ENCODE peak calls at places on chromosome 13, in ten cellular contexts. T is EL; P is NCI-H1417; U is stimulated activated CD4-positive, alpha-beta T cell treated with anti-CD3 and anti-CD28 coated beads, Interleukin-15, amount 100 ng/mL, for 1 hour; N is naive thymus-derived CD8-positive, alpha-beta T cell; X is NCI-H69; K is NCI-H345; W is nephron progenitor cell; V is non-pigmented ciliary epithelial cell; S is fibroblast of mammary gland. E is an unnamed sample.

GRCh38 chr13:65932587-65933239 is 1297.4 kb downstream of the PCDH9 start:
- DNase-seq in X (peak), W (peak), N (no peak), T (peak), P (no peak), S (peak), V (no peak), U (no peak), K (no peak), E (no peak)

GRCh38 chr13:36475468-36475867 is 43.2 kb downstream of the CCNA1 start:
- DNase-seq in S (peak), P (peak), N (no peak), W (no peak), V (no peak), X (peak), T (peak), K (no peak), U (no peak), E (no peak)

GRCh38 chr13:107713314-107713713 is 502.0 kb downstream of the LIG4 start:
- DNase-seq in V (no peak), T (no peak), N (no peak), S (no peak), X (peak), U (no peak), W (no peak), P (no peak), K (no peak), E (no peak)

GRCh38 chr13:50981686-50982085 is 72.1 kb downstream of the RNASEH2B start:
- DNase-seq in V (no peak), X (no peak), N (no peak), S (no peak), W (no peak), T (no peak), P (no peak), U (no peak), K (no peak), E (no peak)

GRCh38 chr13:97275775-97276501 is 53.8 kb downstream of the MBNL2 start:
- DNase-seq in V (no peak), X (no peak), W (no peak), S (peak), K (no peak), P (no peak), N (no peak), T (no peak), U (no peak), E (no peak)

GRCh38 chr13:40604135-40604534 is 62.3 kb downstream of the FOXO1 start:
- DNase-seq in S (no peak), X (no peak), U (no peak), K (no peak), T (no peak), W (no peak), N (no peak), V (no peak), P (no peak), E (no peak)

GRCh38 chr13:111954681-111955411 is 112.1 kb upstream of the SOX1 start:
- DNase-seq in S (no peak), N (no peak), P (no peak), T (no peak), W (no peak), V (no peak), U (no peak), X (no peak), K (no peak), E (no peak)

GRCh38 chr13:84443463-84443862 is 561.2 kb upstream of the SLITRK1 start:
- DNase-seq in V (no peak), X (no peak), K (no peak), S (no peak), W (no peak), P (no peak), N (no peak), U (no peak), T (no peak), E (no peak)

GRCh38 chr13:27927444-27928352 is 7.9 kb downstream of the PDX1 start:
- DNase-seq in K (no peak), P (no peak), W (no peak), U (no peak), X (no peak), N (no peak), V (no peak), S (no peak), T (no peak), E (no peak)

GRCh38 chr13:95926231-95926630 is 127.0 kb downstream of the UGGT2 start:
- DNase-seq in U (no peak), V (no peak), K (no peak), N (no peak), S (no peak), W (no peak), T (no peak), X (no peak), P (no peak), E (no peak)

GRCh38 chr13:21987793-21988192 is 316.9 kb downstream of the FGF9 start:
- DNase-seq in K (no peak), S (no peak), V (no peak), N (no peak), P (no peak), T (no peak), U (no peak), X (no peak), W (no peak), E (no peak)

GRCh38 chr13:54162069-54162468 is 1133.5 kb downstream of the OLFM4 start:
- DNase-seq in T (no peak), K (no peak), N (no peak), V (no peak), X (peak), U (no peak), W (no peak), S (no peak), P (no peak), E (no peak)

GRCh38 chr13:114199961-114200672 is 21.1 kb downstream of the CFAP97D2 start:
- DNase-seq in P (no peak), U (no peak), W (no peak), T (no peak), V (no peak), S (no peak), N (no peak), K (no peak), X (no peak), E (no peak)

GRCh38 chr13:110350509-110350908 is 43.4 kb downstream of the COL4A2 start:
- DNase-seq in N (no peak), S (no peak), P (no peak), V (no peak), U (no peak), X (no peak), W (no peak), K (no peak), T (no peak), E (no peak)

GRCh38 chr13:44313674-44314073 is 60.0 kb upstream of the SERP2 start:
- DNase-seq in K (no peak), T (peak), P (no peak), W (no peak), N (no peak), V (peak), S (peak), U (no peak), X (peak), E (no peak)

GRCh38 chr13:27953671-27954405 is 15.3 kb downstream of the CDX2 start:
- DNase-seq in N (peak), U (no peak), P (no peak), V (no peak), T (peak), X (peak), S (peak), K (peak), W (peak), E (no peak)

GRCh38 chr13:46385946-46386345 is 1.1 kb downstream of the RUBCNL start:
- DNase-seq in W (peak), S (no peak), V (no peak), P (no peak), N (no peak), X (no peak), K (no peak), T (no peak), U (no peak), E (no peak)

GRCh38 chr13:76634431-76635191 is 251.6 kb downstream of the KCTD12 start:
- DNase-seq in P (no peak), S (no peak), T (no peak), U (no peak), N (no peak), K (no peak), X (no peak), W (no peak), V (no peak), E (no peak)

GRCh38 chr13:102461302-102461701 is 59.5 kb upstream of the FGF14 start:
- DNase-seq in W (no peak), U (no peak), V (no peak), K (no peak), N (no peak), S (no peak), T (no peak), X (no peak), P (no peak), E (no peak)

GRCh38 chr13:113119166-113119821 is 3.3 kb upstream of the F10 start:
- DNase-seq in W (no peak), X (no peak), T (no peak), U (no peak), N (no peak), S (no peak), P (no peak), K (no peak), V (no peak), E (no peak)

GRCh38 chr13:40206241-40207109 is 460.0 kb downstream of the FOXO1 start:
- DNase-seq in N (peak), W (no peak), K (no peak), P (no peak), V (no peak), U (peak), X (no peak), S (peak), T (no peak), E (no peak)

GRCh38 chr13:37534181-37534580 is 64.4 kb downstream of the POSTN start:
- DNase-seq in N (no peak), K (no peak), X (peak), S (peak), P (no peak), U (no peak), V (peak), T (peak), W (no peak), E (no peak)

GRCh38 chr13:23666576-23666975 is 96.4 kb downstream of the TNFRSF19 start:
- DNase-seq in W (no peak), T (no peak), S (no peak), N (no peak), X (no peak), P (no peak), V (no peak), K (no peak), U (no peak), E (no peak)

GRCh38 chr13:98473792-98474153 is 103.1 kb downstream of the STK24 start:
- DNase-seq in P (no peak), V (no peak), U (no peak), S (no peak), N (no peak), K (no peak), X (no peak), T (no peak), W (no peak), E (no peak)

GRCh38 chr13:109698779-109699178 is 87.6 kb downstream of the IRS2 start:
- DNase-seq in T (peak), V (peak), S (peak), N (no peak), W (no peak), X (no peak), K (no peak), U (no peak), P (no peak), E (no peak)

GRCh38 chr13:74886496-74886895 is 595.5 kb downstream of the TBC1D4 start:
- DNase-seq in P (no peak), W (no peak), N (no peak), K (no peak), U (no peak), T (no peak), X (no peak), V (no peak), S (peak), E (no peak)

GRCh38 chr13:44578064-44578394 is 1.9 kb upstream of the TSC22D1 start:
- DNase-seq in S (peak), P (no peak), V (no peak), N (no peak), K (peak), W (no peak), U (no peak), X (peak), T (no peak), E (no peak)

GRCh38 chr13:29595380-29596063 is at the start of gene SLC7A1:
- DNase-seq in X (peak), U (peak), K (peak), N (peak), S (peak), V (no peak), W (peak), T (peak), P (peak), E (peak)

GRCh38 chr13:19961924-19962323 is 3.4 kb downstream of the ZMYM2 start:
- DNase-seq in P (no peak), N (no peak), X (no peak), T (no peak), U (no peak), V (no peak), S (peak), K (no peak), W (no peak), E (no peak)